ENCODE peak calls at places on chromosomes 1 and 21, in six cellular contexts. Z is K562, M is GM12891, D is GM12878, H is HepG2, L is H1. X is an unnamed sample.

GRCh38 chr1:39955547-39956539 is 898 bp downstream of the MFSD2A start:
- DNase-seq in Z (no peak), M (peak; percentile 61), D (peak; percentile 33), H (no peak), L (no peak), X (peak; percentile 57)

GRCh38 chr1:177278626-177279390 is 108.0 kb downstream of the BRINP2 start:
- DNase-seq in Z (no peak), M (no peak), D (no peak), H (no peak), L (no peak), X (no peak)

GRCh38 chr1:90834354-90835171 is 117.5 kb upstream of the BARHL2 start:
- DNase-seq in Z (no peak), M (no peak), D (no peak), H (no peak), L (no peak), X (no peak)

GRCh38 chr1:72063364-72063763 is 219.0 kb downstream of the NEGR1 start:
- DNase-seq in Z (no peak), M (no peak), D (no peak), H (no peak), L (no peak), X (no peak)

GRCh38 chr1:226476657-226477319 is 68.9 kb upstream of the PARP1 start:
- DNase-seq in Z (no peak), M (no peak), D (no peak), H (no peak), L (no peak), X (no peak)

GRCh38 chr1:240308061-240308460 is 216.4 kb downstream of the FMN2 start:
- DNase-seq in Z (no peak), M (no peak), D (no peak), H (no peak), L (no peak), X (no peak)

GRCh38 chr1:21663951-21664805 is 5.0 kb downstream of the RAP1GAP start:
- DNase-seq in Z (peak; percentile 40), M (no peak), D (no peak), H (no peak), L (no peak), X (no peak)

GRCh38 chr1:37722181-37723071 is 30.1 kb downstream of the CDCA8 start:
- DNase-seq in Z (no peak), M (no peak), D (no peak), H (no peak), L (no peak), X (no peak)

GRCh38 chr1:50976890-50977574 is 7.0 kb downstream of the CDKN2C start:
- DNase-seq in Z (peak; percentile 49), M (peak; percentile 24), D (no peak), H (peak; percentile 36), L (no peak), X (peak; percentile 34)

GRCh38 chr1:201309420-201309819 is 26.1 kb downstream of the PKP1 start:
- DNase-seq in Z (peak; percentile 87), M (peak; percentile 35), D (no peak), H (peak; percentile 80), L (peak; percentile 34), X (no peak)

GRCh38 chr1:19651141-19651737 is 7.1 kb downstream of the NBL1 start:
- DNase-seq in Z (peak; percentile 81), M (peak; percentile 59), D (no peak), H (peak; percentile 24), L (no peak), X (peak; percentile 71)

GRCh38 chr1:227885135-227885647 is 62.5 kb downstream of the WNT9A start:
- DNase-seq in Z (no peak), M (peak; percentile 15), D (no peak), H (no peak), L (no peak), X (peak; percentile 20)

GRCh38 chr1:213274140-213274539 is 223.1 kb downstream of the RPS6KC1 start:
- DNase-seq in Z (no peak), M (no peak), D (no peak), H (peak; percentile 25), L (no peak), X (no peak)

GRCh38 chr1:202968895-202969295 is 1.8 kb upstream of the CYB5R1 start:
- DNase-seq in Z (peak; percentile 77), M (peak; percentile 60), D (peak; percentile 33), H (peak; percentile 78), L (no peak), X (peak; percentile 41)

GRCh38 chr1:30902653-30903290 is 5.8 kb downstream of the SDC3 start:
- DNase-seq in Z (no peak), M (no peak), D (no peak), H (no peak), L (no peak), X (no peak)

GRCh38 chr1:240691521-240692338 is 79.8 kb upstream of the GREM2 start:
- DNase-seq in Z (no peak), M (no peak), D (no peak), H (peak; percentile 5), L (peak; percentile 27), X (no peak)

GRCh38 chr1:181936768-181937581 is 124.5 kb downstream of the ZNF648 start:
- DNase-seq in Z (peak; percentile 75), M (peak; percentile 42), D (peak; percentile 86), H (peak; percentile 57), L (peak; percentile 77), X (peak; percentile 26)

GRCh38 chr1:118788372-118788955 is 199.7 kb downstream of the TBX15 start:
- DNase-seq in Z (no peak), M (no peak), D (no peak), H (no peak), L (no peak), X (no peak)

GRCh38 chr1:217482356-217483102 is 148.4 kb downstream of the GPATCH2 start:
- DNase-seq in Z (no peak), M (peak; percentile 5), D (peak; percentile 38), H (no peak), L (no peak), X (no peak)

GRCh38 chr1:197955486-197956394 is 38.6 kb downstream of the LHX9 start:
- DNase-seq in Z (no peak), M (no peak), D (no peak), H (peak; percentile 31), L (no peak), X (no peak)

GRCh38 chr1:111879086-111879485 is 110.4 kb downstream of the KCND3 start:
- DNase-seq in Z (no peak), M (no peak), D (no peak), H (no peak), L (no peak), X (no peak)

GRCh38 chr1:30285461-30286050 is 437.8 kb downstream of the MATN1 start:
- DNase-seq in Z (no peak), M (no peak), D (no peak), H (no peak), L (no peak), X (no peak)

GRCh38 chr1:221310180-221310579 is 430.9 kb downstream of the HLX start:
- DNase-seq in Z (no peak), M (no peak), D (no peak), H (no peak), L (no peak), X (no peak)

GRCh38 chr1:216866714-216867113 is 143.5 kb upstream of the ESRRG start:
- DNase-seq in Z (no peak), M (no peak), D (no peak), H (no peak), L (no peak), X (no peak)

GRCh38 chr21:39033878-39034589 is 149.2 kb downstream of the PSMG1 start:
- DNase-seq in Z (no peak), M (no peak), D (no peak), H (peak; percentile 98), L (no peak), X (no peak)
- TF ChIP-seq POLR2AphosphoS5 in Z (no peak), M (no peak), D (no peak), H (peak; percentile 25), L (no peak), X (no peak)

GRCh38 chr1:16443975-16444745 is 3.6 kb downstream of the NECAP2 start:
- DNase-seq in Z (peak; percentile 57), M (no peak), D (no peak), H (no peak), L (no peak), X (no peak)
- TF ChIP-seq POLR2A in Z (peak; percentile 30), M (no peak), D (no peak), H (no peak), L (no peak), X (no peak)

GRCh38 chr1:18288609-18289219 is 181.1 kb downstream of the IGSF21 start:
- DNase-seq in Z (no peak), M (no peak), D (no peak), H (no peak), L (no peak), X (no peak)

GRCh38 chr1:18292531-18292930 is 184.9 kb downstream of the IGSF21 start:
- DNase-seq in Z (no peak), M (no peak), D (no peak), H (no peak), L (no peak), X (no peak)

GRCh38 chr1:18289597-18289996 is 182.0 kb downstream of the IGSF21 start:
- DNase-seq in Z (no peak), M (no peak), D (no peak), H (no peak), L (no peak), X (no peak)

GRCh38 chr1:18293291-18293690 is 185.7 kb downstream of the IGSF21 start:
- DNase-seq in Z (no peak), M (no peak), D (no peak), H (no peak), L (no peak), X (no peak)

DNA sequence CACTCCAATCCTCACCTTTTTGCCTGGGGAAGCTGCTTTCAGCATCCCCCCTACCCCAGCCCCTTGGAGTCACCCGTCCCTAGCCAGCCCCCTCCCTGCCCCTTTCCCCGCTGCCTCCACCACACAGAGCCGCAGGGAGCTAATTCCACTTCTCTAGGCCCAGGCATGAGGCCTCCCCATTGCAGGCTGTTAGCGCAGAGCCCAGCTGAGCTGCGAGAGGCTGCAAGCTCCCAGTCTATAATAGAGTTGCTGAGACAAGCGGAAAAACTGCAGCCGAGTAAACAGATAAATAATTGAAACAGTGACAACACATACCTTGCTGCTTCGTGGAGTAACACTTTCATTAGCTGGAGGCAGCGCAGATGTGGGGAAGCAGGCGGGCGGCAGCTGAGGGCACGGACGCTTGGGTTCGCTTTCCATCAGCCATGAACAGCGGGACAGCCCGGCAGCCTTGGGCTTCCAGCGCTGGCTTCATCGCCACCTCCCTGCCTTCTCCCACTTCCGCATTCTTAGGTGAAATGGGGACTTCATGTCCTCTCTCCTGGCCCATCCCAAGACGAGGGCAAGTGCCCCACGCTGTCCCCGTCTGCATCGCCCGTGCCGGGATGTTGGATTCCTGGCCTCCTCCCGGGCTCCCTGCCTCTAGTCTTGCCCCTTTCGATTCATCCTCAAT is 183.3 kb downstream of the IGSF21 start:
- DNase-seq in Z (no peak), M (no peak), D (no peak), H (no peak), L (no peak), X (no peak)
- TF ChIP-seq TAF1 in Z (no peak), M (no peak), D (no peak), H (no peak), L (no peak), X (no peak)

GRCh38 chr1:244422174-244422573 is 29.5 kb downstream of the ADSS2 start:
- DNase-seq in Z (no peak), M (no peak), D (no peak), H (no peak), L (no peak), X (no peak)

GRCh38 chr1:244427647-244428046 is 24.1 kb downstream of the ADSS2 start:
- DNase-seq in Z (no peak), M (no peak), D (no peak), H (no peak), L (no peak), X (no peak)

GRCh38 chr1:244419004-244419403 is 32.7 kb downstream of the ADSS2 start:
- DNase-seq in Z (no peak), M (no peak), D (no peak), H (no peak), L (no peak), X (no peak)

GRCh38 chr1:244429818-244430217 is 21.9 kb downstream of the ADSS2 start:
- DNase-seq in Z (no peak), M (no peak), D (no peak), H (no peak), L (no peak), X (no peak)

GRCh38 chr1:244424649-244425334 is 26.9 kb downstream of the ADSS2 start:
- DNase-seq in Z (no peak), M (no peak), D (no peak), H (no peak), L (no peak), X (no peak)
- TF ChIP-seq POLR2AphosphoS5 in Z (no peak), M (no peak), D (no peak), H (no peak), L (no peak), X (no peak)

X was measured in GM12892.